ENCODE peak calls at places on chromosomes 13 and 19, in four cellular contexts. One of them, this sample, is unnamed.

GRCh38 chr13:40776681-40777165 is 5.7 kb upstream of the MRPS31 start:
- DNase-seq in lower lobe of right lung: no peak
- DNase-seq in keratinocyte: peak
- DNase-seq in aorta: no peak
- DNase-seq in this sample: no peak

GRCh38 chr19:12229990-12230389 is 64.7 kb downstream of the ZNF44 start:
- DNase-seq in aorta: no peak
- DNase-seq in lower lobe of right lung: no peak
- DNase-seq in keratinocyte: no peak
- DNase-seq in this sample: no peak

GRCh38 chr13:31485651-31486051 is 253.7 kb upstream of the RXFP2 start:
- DNase-seq in keratinocyte: no peak
- DNase-seq in lower lobe of right lung: no peak
- DNase-seq in aorta: no peak
- DNase-seq in this sample: no peak

GRCh38 chr13:61358599-61358998 is 57.0 kb downstream of the PCDH20 start:
- DNase-seq in lower lobe of right lung: no peak
- DNase-seq in aorta: no peak
- DNase-seq in keratinocyte: no peak
- DNase-seq in this sample: no peak

GRCh38 chr13:81745391-81745790 is 1404.5 kb upstream of the SPRY2 start:
- DNase-seq in keratinocyte: no peak
- DNase-seq in aorta: no peak
- DNase-seq in lower lobe of right lung: no peak
- DNase-seq in this sample: no peak

GRCh38 chr13:99374169-99374991 is 67.2 kb upstream of the GPR183 start:
- DNase-seq in keratinocyte: no peak
- DNase-seq in lower lobe of right lung: no peak
- DNase-seq in aorta: no peak
- DNase-seq in this sample: no peak

GRCh38 chr19:38663957-38664502 is 16.6 kb downstream of the ACTN4 start:
- DNase-seq in lower lobe of right lung: no peak
- DNase-seq in aorta: peak
- DNase-seq in keratinocyte: no peak
- DNase-seq in this sample: no peak

GRCh38 chr19:18789883-18790565 is 1.1 kb downstream of the COMP start:
- DNase-seq in aorta: peak
- DNase-seq in keratinocyte: no peak
- DNase-seq in lower lobe of right lung: no peak
- DNase-seq in this sample: peak

GRCh38 chr13:29465741-29466293 is 129.7 kb downstream of the SLC7A1 start:
- DNase-seq in aorta: no peak
- DNase-seq in keratinocyte: no peak
- DNase-seq in lower lobe of right lung: no peak
- DNase-seq in this sample: no peak

GRCh38 chr13:58134525-58134924 is 503.0 kb downstream of the PCDH17 start:
- DNase-seq in lower lobe of right lung: no peak
- DNase-seq in aorta: no peak
- DNase-seq in keratinocyte: no peak
- DNase-seq in this sample: no peak

GRCh38 chr13:77207943-77208342 is 119.0 kb downstream of the MYCBP2 start:
- DNase-seq in lower lobe of right lung: no peak
- DNase-seq in keratinocyte: peak
- DNase-seq in aorta: no peak
- DNase-seq in this sample: no peak

GRCh38 chr13:20993211-20993610 is 68.2 kb downstream of the LATS2 start:
- DNase-seq in keratinocyte: no peak
- DNase-seq in lower lobe of right lung: no peak
- DNase-seq in aorta: no peak
- DNase-seq in this sample: no peak

GRCh38 chr13:112583592-112584277 is 4.2 kb downstream of the TUBGCP3 start:
- DNase-seq in lower lobe of right lung: no peak
- DNase-seq in keratinocyte: no peak
- DNase-seq in aorta: no peak
- DNase-seq in this sample: no peak

GRCh38 chr13:34805347-34805746 is 136.7 kb upstream of the NBEA start:
- DNase-seq in aorta: no peak
- DNase-seq in keratinocyte: no peak
- DNase-seq in lower lobe of right lung: no peak
- DNase-seq in this sample: no peak

DNA sequence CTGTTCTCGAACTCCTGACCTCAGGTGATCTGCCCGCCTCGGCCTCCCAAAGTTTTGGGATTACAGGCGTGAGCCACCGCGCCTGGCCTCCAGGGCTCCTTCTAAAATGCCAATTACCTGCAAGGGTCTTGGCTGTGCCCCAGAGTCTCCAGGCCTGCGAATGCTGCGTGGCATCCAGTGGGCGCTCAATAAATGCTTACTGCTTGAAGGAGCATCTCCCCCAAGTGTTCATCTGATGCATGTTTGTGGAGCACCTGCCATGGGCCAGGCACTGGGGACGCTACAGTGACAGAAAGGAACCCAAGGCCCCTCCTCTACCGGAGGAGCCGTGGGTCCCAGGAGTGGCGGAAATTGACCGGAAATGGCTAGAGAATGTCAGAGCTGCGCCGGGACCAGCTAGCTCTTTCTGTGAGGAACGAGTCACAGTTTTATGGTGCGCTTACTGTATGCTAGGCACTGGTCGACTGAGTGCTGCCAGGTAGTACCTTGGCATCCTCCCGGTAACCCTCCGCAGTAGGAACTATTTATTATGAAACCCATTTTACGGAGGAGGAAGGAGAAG is 14.2 kb downstream of the ANKRD24 start:
- DNase-seq in aorta: no peak
- DNase-seq in keratinocyte: no peak
- DNase-seq in lower lobe of right lung: no peak
- DNase-seq in this sample: no peak
- H3K27ac ChIP-seq in aorta: no peak
- H3K27ac ChIP-seq in keratinocyte: no peak
- H3K27ac ChIP-seq in lower lobe of right lung: no peak
- H3K27ac ChIP-seq in this sample: no peak

GRCh38 chr13:110126391-110126961 is 180.5 kb downstream of the COL4A1 start:
- DNase-seq in keratinocyte: peak
- DNase-seq in lower lobe of right lung: no peak
- DNase-seq in aorta: no peak
- DNase-seq in this sample: no peak
- H3K27ac ChIP-seq in keratinocyte: peak
- H3K27ac ChIP-seq in lower lobe of right lung: peak
- H3K27ac ChIP-seq in aorta: no peak
- H3K27ac ChIP-seq in this sample: peak

GRCh38 chr13:97139704-97140103 is 82.4 kb upstream of the MBNL2 start:
- DNase-seq in keratinocyte: no peak
- DNase-seq in aorta: no peak
- DNase-seq in lower lobe of right lung: no peak
- DNase-seq in this sample: no peak
- H3K27ac ChIP-seq in keratinocyte: no peak
- H3K27ac ChIP-seq in aorta: no peak
- H3K27ac ChIP-seq in lower lobe of right lung: no peak
- H3K27ac ChIP-seq in this sample: no peak

DNA sequence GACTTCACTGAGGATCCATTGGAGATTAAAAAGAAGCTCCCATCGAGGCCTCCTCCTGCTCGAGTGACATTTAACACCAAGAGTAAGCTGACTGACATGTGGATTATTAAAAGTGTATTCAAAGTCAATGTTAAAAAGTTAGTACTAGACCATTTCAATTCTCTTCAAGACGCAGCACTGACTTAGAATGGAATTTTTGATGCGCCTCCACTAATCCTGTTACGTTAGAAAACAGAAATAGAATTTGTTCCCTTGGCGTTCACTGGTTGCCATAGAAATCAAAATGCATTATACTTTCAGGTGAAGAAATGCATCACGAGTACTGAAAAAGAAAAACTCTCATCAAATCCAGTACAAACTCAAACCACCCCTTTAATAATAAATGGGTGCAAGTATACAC is 42.2 kb downstream of the BRD4 start:
- DNase-seq in keratinocyte: no peak
- DNase-seq in aorta: no peak
- DNase-seq in lower lobe of right lung: no peak
- DNase-seq in this sample: no peak
- H3K27ac ChIP-seq in keratinocyte: no peak
- H3K27ac ChIP-seq in aorta: no peak
- H3K27ac ChIP-seq in lower lobe of right lung: no peak
- H3K27ac ChIP-seq in this sample: no peak

DNA sequence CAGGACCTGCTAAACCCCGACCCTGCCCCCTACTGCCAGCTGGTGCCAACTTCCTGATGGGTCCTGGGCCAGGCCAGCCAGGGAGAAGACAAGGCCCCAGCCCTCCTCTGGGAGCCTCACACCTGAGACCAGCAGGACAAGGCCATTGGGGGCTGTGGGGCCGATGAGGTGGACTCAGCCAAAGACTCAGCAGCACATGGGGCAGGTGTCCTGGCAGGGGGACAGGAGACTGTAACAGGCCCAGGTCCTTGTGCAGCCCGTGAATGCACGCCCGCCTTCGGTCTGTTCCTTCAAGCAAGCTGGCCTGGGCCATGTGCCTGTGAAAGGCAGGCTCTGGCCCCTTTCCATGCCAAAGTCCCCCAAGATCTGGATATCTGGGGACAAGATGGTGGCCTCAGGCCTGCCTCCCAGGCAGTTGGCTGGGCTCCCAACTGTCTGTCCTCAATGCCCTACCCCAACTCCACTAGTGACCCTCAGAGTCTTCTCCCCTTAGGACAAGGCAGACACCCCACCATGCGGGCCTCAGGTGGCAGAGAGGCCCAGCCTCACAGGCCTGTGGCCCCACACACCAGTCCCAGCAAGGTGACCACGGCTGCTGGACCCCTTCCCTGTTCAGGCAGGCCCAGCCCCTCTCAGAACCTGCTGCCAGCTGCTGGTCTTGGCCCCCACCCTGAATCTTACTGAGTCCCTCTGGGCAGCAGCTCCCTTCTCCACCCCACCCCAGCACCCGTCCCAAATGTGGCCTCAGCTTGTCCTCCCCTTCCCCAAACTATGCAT is 12.3 kb downstream of the CEACAM19 start:
- DNase-seq in aorta: no peak
- DNase-seq in lower lobe of right lung: no peak
- DNase-seq in keratinocyte: no peak
- DNase-seq in this sample: no peak
- H3K27ac ChIP-seq in aorta: no peak
- H3K27ac ChIP-seq in lower lobe of right lung: peak
- H3K27ac ChIP-seq in keratinocyte: no peak
- H3K27ac ChIP-seq in this sample: peak

GRCh38 chr13:67878376-67878775 is 648.2 kb upstream of the PCDH9 start:
- DNase-seq in aorta: no peak
- DNase-seq in keratinocyte: no peak
- DNase-seq in lower lobe of right lung: no peak
- DNase-seq in this sample: no peak

GRCh38 chr13:67880916-67881315 is 650.8 kb upstream of the PCDH9 start:
- DNase-seq in lower lobe of right lung: no peak
- DNase-seq in aorta: no peak
- DNase-seq in keratinocyte: no peak
- DNase-seq in this sample: no peak

DNA sequence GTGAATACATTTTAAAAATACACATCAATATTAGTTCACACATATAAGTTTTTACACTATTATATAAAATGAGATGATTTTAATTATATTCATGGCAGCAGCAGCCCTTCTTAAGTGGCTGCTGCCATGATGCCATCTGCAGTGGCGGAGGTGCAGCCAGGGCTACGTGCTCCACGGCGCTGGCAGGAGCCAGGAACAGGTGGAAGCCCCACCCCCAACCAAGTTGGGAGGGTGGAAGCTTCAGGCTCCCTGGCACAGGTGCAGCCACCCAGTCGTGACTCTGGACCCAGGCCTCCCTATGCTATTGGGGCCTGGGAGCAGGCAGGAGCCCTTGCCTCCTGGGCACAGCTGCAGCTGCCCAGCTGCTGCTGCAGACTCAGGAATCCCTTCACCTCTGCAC is 646.9 kb upstream of the PCDH9 start:
- DNase-seq in keratinocyte: no peak
- DNase-seq in lower lobe of right lung: no peak
- DNase-seq in aorta: no peak
- DNase-seq in this sample: no peak
- H3K27ac ChIP-seq in keratinocyte: no peak
- H3K27ac ChIP-seq in lower lobe of right lung: no peak
- H3K27ac ChIP-seq in aorta: no peak
- H3K27ac ChIP-seq in this sample: no peak

GRCh38 chr13:110250258-110250891 is 56.6 kb downstream of the COL4A1 start:
- DNase-seq in lower lobe of right lung: no peak
- DNase-seq in keratinocyte: no peak
- DNase-seq in aorta: peak
- DNase-seq in this sample: no peak

GRCh38 chr13:110251227-110251791 is 55.6 kb downstream of the COL4A1 start:
- DNase-seq in keratinocyte: no peak
- DNase-seq in aorta: no peak
- DNase-seq in lower lobe of right lung: no peak
- DNase-seq in this sample: no peak

GRCh38 chr13:110248449-110249143 is 58.4 kb downstream of the COL4A1 start:
- DNase-seq in lower lobe of right lung: no peak
- DNase-seq in keratinocyte: no peak
- DNase-seq in aorta: no peak
- DNase-seq in this sample: no peak

GRCh38 chr13:110246530-110246929 is 60.4 kb downstream of the COL4A1 start:
- DNase-seq in keratinocyte: no peak
- DNase-seq in lower lobe of right lung: no peak
- DNase-seq in aorta: no peak
- DNase-seq in this sample: no peak

DNA sequence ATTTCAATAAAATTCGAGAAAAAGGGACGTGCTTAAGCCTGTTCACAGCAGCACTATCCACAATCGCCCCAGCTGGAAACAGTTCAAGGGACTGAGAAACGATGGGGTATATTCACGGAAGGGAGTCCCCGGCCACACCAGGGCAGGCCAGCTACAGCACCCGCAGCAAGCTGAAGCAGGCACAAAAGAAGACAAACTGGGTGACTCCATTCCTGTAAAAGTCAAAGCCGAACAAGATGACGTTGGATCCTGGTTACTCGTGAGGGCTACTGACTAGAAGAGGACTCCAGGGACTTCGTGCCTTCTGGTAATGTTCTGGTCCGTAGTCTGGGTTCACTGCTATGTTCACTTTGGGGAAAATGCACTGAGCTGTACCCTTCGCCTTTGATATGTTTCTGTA is 57.6 kb downstream of the COL4A1 start:
- DNase-seq in lower lobe of right lung: no peak
- DNase-seq in keratinocyte: no peak
- DNase-seq in aorta: no peak
- DNase-seq in this sample: no peak
- H3K27ac ChIP-seq in lower lobe of right lung: peak
- H3K27ac ChIP-seq in keratinocyte: no peak
- H3K27ac ChIP-seq in aorta: peak
- H3K27ac ChIP-seq in this sample: peak

GRCh38 chr13:110422913-110423688 is 116.0 kb downstream of the COL4A2 start:
- DNase-seq in keratinocyte: no peak
- DNase-seq in lower lobe of right lung: no peak
- DNase-seq in aorta: no peak
- DNase-seq in this sample: no peak
- H3K27ac ChIP-seq in keratinocyte: no peak
- H3K27ac ChIP-seq in lower lobe of right lung: no peak
- H3K27ac ChIP-seq in aorta: peak
- H3K27ac ChIP-seq in this sample: peak

DNA sequence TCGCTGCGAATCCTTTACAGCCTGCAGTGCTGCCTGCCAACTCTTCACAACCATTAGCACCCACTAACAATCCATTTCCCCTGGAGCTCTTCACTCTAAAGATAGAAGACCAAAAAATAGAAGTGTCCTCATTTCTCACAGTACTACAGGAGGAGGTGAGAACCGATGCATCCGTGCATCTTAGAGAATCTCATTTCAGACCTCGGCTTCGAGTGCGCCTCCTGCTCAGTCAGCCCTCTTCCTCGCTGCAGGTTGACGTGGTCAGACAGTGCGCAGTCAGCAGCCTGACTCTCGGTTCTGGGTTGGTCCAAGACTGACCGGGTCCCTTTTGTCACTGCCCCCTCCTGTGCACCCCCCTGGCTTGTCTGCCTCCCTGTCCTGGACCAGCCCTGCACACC is 85.3 kb downstream of the RAB20 start:
- DNase-seq in aorta: no peak
- DNase-seq in lower lobe of right lung: no peak
- DNase-seq in keratinocyte: no peak
- DNase-seq in this sample: no peak
- H3K27ac ChIP-seq in aorta: no peak
- H3K27ac ChIP-seq in lower lobe of right lung: no peak
- H3K27ac ChIP-seq in keratinocyte: no peak
- H3K27ac ChIP-seq in this sample: no peak

This sample was measured in RWPE2.